ENCODE peak calls at places on chromosomes 13 and 19, in five cellular contexts. One of them, this sample, is unnamed.

GRCh38 chr13:28805193-28805819 is 14.8 kb upstream of the MTUS2 start:
- DNase-seq in Panc1: no peak
- DNase-seq in ascending aorta: no peak
- DNase-seq in A549: no peak
- DNase-seq in ovary: no peak
- DNase-seq in this sample: no peak

GRCh38 chr13:49586717-49587116 is 1.4 kb upstream of the RCBTB1 start:
- DNase-seq in ascending aorta: no peak
- DNase-seq in ovary: no peak
- DNase-seq in A549: no peak
- DNase-seq in Panc1: no peak
- DNase-seq in this sample: no peak

GRCh38 chr13:63120883-63121282 is 1705.2 kb upstream of the PCDH20 start:
- DNase-seq in Panc1: no peak
- DNase-seq in ovary: no peak
- DNase-seq in A549: no peak
- DNase-seq in ascending aorta: no peak
- DNase-seq in this sample: no peak

GRCh38 chr13:23510979-23511735 is 59.1 kb upstream of the TNFRSF19 start:
- DNase-seq in ascending aorta: no peak
- DNase-seq in A549: no peak
- DNase-seq in Panc1: no peak
- DNase-seq in ovary: no peak
- DNase-seq in this sample: no peak

GRCh38 chr19:45769054-45769782 is at the start of gene SIX5:
- DNase-seq in ovary: peak; percentile 100
- DNase-seq in A549: peak; percentile 98
- DNase-seq in Panc1: peak; percentile 71
- DNase-seq in ascending aorta: peak; percentile 79
- DNase-seq in this sample: peak; percentile 99

GRCh38 chr19:38073806-38074685 is 150.0 kb downstream of the DPF1 start:
- DNase-seq in ovary: no peak
- DNase-seq in ascending aorta: no peak
- DNase-seq in A549: no peak
- DNase-seq in Panc1: no peak
- DNase-seq in this sample: no peak

GRCh38 chr13:113746671-113747070 is 12.4 kb upstream of the TMEM255B start:
- DNase-seq in Panc1: no peak
- DNase-seq in A549: no peak
- DNase-seq in ascending aorta: no peak
- DNase-seq in ovary: no peak
- DNase-seq in this sample: no peak

GRCh38 chr13:39682310-39682709 is 26.8 kb downstream of the COG6 start:
- DNase-seq in ovary: no peak
- DNase-seq in Panc1: no peak
- DNase-seq in A549: no peak
- DNase-seq in ascending aorta: no peak
- DNase-seq in this sample: no peak

GRCh38 chr19:43780706-43781525 is at the start of gene KCNN4:
- DNase-seq in ascending aorta: no peak
- DNase-seq in A549: peak; percentile 77
- DNase-seq in Panc1: no peak
- DNase-seq in ovary: no peak
- DNase-seq in this sample: no peak

GRCh38 chr19:7673995-7674667 is 2.8 kb upstream of the MCEMP1 start:
- DNase-seq in ovary: no peak
- DNase-seq in A549: peak; percentile 47
- DNase-seq in Panc1: no peak
- DNase-seq in ascending aorta: peak; percentile 18
- DNase-seq in this sample: peak; percentile 93

GRCh38 chr13:51731759-51732158 is 72.2 kb downstream of the DHRS12 start:
- DNase-seq in A549: peak; percentile 4
- DNase-seq in ascending aorta: no peak
- DNase-seq in Panc1: no peak
- DNase-seq in ovary: no peak
- DNase-seq in this sample: no peak

GRCh38 chr13:59663707-59664106 is 500.0 kb downstream of the DIAPH3 start:
- DNase-seq in ovary: no peak
- DNase-seq in A549: no peak
- DNase-seq in Panc1: no peak
- DNase-seq in ascending aorta: no peak
- DNase-seq in this sample: no peak

GRCh38 chr19:19900124-19900523 is 622 bp upstream of the ZNF93 start:
- DNase-seq in Panc1: no peak
- DNase-seq in ascending aorta: no peak
- DNase-seq in A549: no peak
- DNase-seq in ovary: no peak
- DNase-seq in this sample: no peak

GRCh38 chr13:27171244-27171829 is at the start of gene USP12:
- DNase-seq in A549: no peak
- DNase-seq in Panc1: no peak
- DNase-seq in ovary: peak; percentile 55
- DNase-seq in ascending aorta: no peak
- DNase-seq in this sample: no peak

GRCh38 chr19:18508585-18508984 is 13.3 kb downstream of the ELL start:
- DNase-seq in A549: no peak
- DNase-seq in Panc1: no peak
- DNase-seq in ovary: no peak
- DNase-seq in ascending aorta: no peak
- DNase-seq in this sample: no peak
- H3K4me1 ChIP-seq in A549: peaks cover 35% of the 10 kb centered on the region
- H3K4me1 ChIP-seq in Panc1: peaks cover 21% of the 10 kb centered on the region
- H3K4me1 ChIP-seq in ovary: peaks cover 47% of the 10 kb centered on the region
- H3K4me1 ChIP-seq in ascending aorta: peaks cover 36% of the 10 kb centered on the region
- H3K4me1 ChIP-seq in this sample: peaks cover 90% of the 10 kb centered on the region

DNA sequence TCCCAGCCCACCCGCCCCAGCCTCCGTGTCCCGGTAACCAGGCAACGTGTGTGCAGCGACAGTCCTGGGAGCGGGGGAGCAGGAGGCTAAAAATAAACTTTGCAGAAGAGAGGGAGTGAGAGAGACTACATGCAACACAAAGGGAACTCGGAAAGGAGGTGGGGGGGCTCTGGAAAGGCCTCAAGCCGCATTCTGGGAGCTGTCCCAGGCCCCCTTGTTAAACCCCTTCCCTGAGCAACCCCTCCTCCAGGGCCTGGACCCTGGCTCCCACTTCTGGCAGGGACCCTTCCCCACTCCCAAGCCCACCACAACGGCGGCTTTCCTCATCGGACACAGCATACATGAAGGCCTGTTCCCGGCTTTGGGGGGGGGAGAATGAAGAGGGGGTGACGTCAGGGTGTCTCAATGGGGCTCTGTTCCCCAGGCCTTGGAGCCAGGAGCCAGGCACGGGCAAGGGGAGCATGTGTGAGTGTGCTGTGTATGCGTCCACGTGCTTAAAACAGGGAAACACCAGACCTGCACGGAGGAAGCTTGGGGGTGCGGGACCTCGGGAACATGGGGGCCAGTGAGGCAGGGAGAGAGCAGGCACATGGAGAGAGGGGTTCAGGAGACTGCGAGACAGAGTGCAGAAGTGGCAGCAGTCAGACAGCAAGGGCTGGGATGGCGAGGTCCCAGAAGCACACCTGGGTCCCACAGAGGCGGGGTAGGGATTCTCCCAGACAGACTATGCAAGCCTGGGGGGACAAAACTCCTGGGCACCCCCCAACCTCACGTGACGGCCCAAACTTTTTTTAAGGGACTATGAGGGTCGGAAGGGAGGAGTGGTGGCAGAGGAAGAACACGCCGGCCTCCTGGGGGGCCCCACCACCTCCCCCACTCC is 2.3 kb downstream of the ERF start:
- DNase-seq in ovary: peak; percentile 68
- DNase-seq in A549: peak; percentile 59
- DNase-seq in ascending aorta: no peak
- DNase-seq in Panc1: no peak
- DNase-seq in this sample: no peak
- H3K4me1 ChIP-seq in ovary: peaks cover 21% of the 10 kb centered on the region
- H3K4me1 ChIP-seq in A549: peaks cover 60% of the 10 kb centered on the region
- H3K4me1 ChIP-seq in ascending aorta: peaks cover 20% of the 10 kb centered on the region
- H3K4me1 ChIP-seq in Panc1: peaks cover 29% of the 10 kb centered on the region
- H3K4me1 ChIP-seq in this sample: peaks cover 57% of the 10 kb centered on the region

GRCh38 chr19:13020002-13020414 is 24.7 kb downstream of the NFIX start:
- DNase-seq in ascending aorta: no peak
- DNase-seq in Panc1: no peak
- DNase-seq in A549: no peak
- DNase-seq in ovary: no peak
- DNase-seq in this sample: no peak
- H3K4me1 ChIP-seq in ascending aorta: peaks cover 9% of the 10 kb centered on the region
- H3K4me1 ChIP-seq in Panc1: peaks cover 57% of the 10 kb centered on the region
- H3K4me1 ChIP-seq in A549: peaks cover 4% of the 10 kb centered on the region
- H3K4me1 ChIP-seq in ovary: peaks cover 44% of the 10 kb centered on the region
- H3K4me1 ChIP-seq in this sample: peaks cover 78% of the 10 kb centered on the region

GRCh38 chr19:55479451-55480230 is 3.2 kb downstream of the ZNF628 start:
- DNase-seq in Panc1: no peak
- DNase-seq in ascending aorta: no peak
- DNase-seq in ovary: no peak
- DNase-seq in A549: no peak
- DNase-seq in this sample: no peak
- H3K4me1 ChIP-seq in Panc1: peaks cover 39% of the 10 kb centered on the region
- H3K4me1 ChIP-seq in ascending aorta: peaks cover 15% of the 10 kb centered on the region
- H3K4me1 ChIP-seq in ovary: peaks cover 10% of the 10 kb centered on the region
- H3K4me1 ChIP-seq in A549: peaks cover 32% of the 10 kb centered on the region
- H3K4me1 ChIP-seq in this sample: peaks cover 39% of the 10 kb centered on the region

DNA sequence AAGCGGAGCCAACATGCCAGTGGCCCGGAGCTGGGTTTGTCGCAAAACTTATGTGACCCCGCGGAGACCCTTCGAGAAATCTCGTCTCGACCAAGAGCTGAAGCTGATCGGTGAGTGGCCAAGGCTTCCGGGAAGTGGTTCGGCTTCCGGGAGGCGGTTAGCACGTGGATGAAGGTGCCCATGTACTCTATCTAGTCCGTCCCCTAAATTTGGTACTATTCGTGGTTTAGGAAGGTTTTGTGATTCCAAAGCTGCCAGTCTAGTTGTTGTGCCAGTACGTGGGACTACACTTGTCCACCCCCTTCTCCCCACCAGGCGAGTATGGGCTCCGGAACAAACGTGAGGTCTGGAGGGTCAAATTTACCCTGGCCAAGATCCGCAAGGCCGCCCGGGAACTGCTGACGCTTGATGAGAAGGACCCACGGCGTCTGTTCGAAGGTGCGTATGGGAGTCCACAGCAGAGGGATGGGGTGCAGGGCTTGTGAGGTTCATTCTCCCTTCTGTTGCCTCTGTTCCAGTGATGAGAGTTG is 579 bp downstream of the RPS9 start:
- DNase-seq in ovary: no peak
- DNase-seq in A549: no peak
- DNase-seq in ascending aorta: no peak
- DNase-seq in Panc1: no peak
- DNase-seq in this sample: no peak
- H3K4me1 ChIP-seq in ovary: peaks cover 15% of the 10 kb centered on the region
- H3K4me1 ChIP-seq in A549: peaks cover 48% of the 10 kb centered on the region
- H3K4me1 ChIP-seq in ascending aorta: peaks cover 6% of the 10 kb centered on the region
- H3K4me1 ChIP-seq in Panc1: peaks cover 45% of the 10 kb centered on the region
- H3K4me1 ChIP-seq in this sample: peaks cover 57% of the 10 kb centered on the region

GRCh38 chr19:13036366-13036976 is 41.2 kb downstream of the NFIX start:
- DNase-seq in A549: no peak
- DNase-seq in ovary: no peak
- DNase-seq in ascending aorta: no peak
- DNase-seq in Panc1: no peak
- DNase-seq in this sample: no peak
- H3K4me1 ChIP-seq in A549: peaks cover 17% of the 10 kb centered on the region
- H3K4me1 ChIP-seq in ovary: peaks cover 48% of the 10 kb centered on the region
- H3K4me1 ChIP-seq in ascending aorta: peaks cover 55% of the 10 kb centered on the region
- H3K4me1 ChIP-seq in Panc1: peaks cover 97% of the 10 kb centered on the region
- H3K4me1 ChIP-seq in this sample: peaks cover 94% of the 10 kb centered on the region

GRCh38 chr19:31356587-31357314 is 7.5 kb upstream of the TSHZ3 start:
- DNase-seq in A549: no peak
- DNase-seq in ascending aorta: no peak
- DNase-seq in Panc1: no peak
- DNase-seq in ovary: no peak
- DNase-seq in this sample: no peak
- H3K4me1 ChIP-seq in A549: no peaks in the 10 kb centered on the region
- H3K4me1 ChIP-seq in ascending aorta: peaks cover 5% of the 10 kb centered on the region
- H3K4me1 ChIP-seq in Panc1: no peaks in the 10 kb centered on the region
- H3K4me1 ChIP-seq in ovary: peaks cover 8% of the 10 kb centered on the region
- H3K4me1 ChIP-seq in this sample: peaks cover 6% of the 10 kb centered on the region

GRCh38 chr13:105773887-105774538 is 761.4 kb downstream of the EFNB2 start:
- DNase-seq in ascending aorta: no peak
- DNase-seq in Panc1: no peak
- DNase-seq in A549: peak; percentile 5
- DNase-seq in ovary: no peak
- DNase-seq in this sample: no peak
- H3K4me1 ChIP-seq in ascending aorta: no peaks in the 10 kb centered on the region
- H3K4me1 ChIP-seq in Panc1: no peaks in the 10 kb centered on the region
- H3K4me1 ChIP-seq in A549: peaks cover 15% of the 10 kb centered on the region
- H3K4me1 ChIP-seq in ovary: no peaks in the 10 kb centered on the region
- H3K4me1 ChIP-seq in this sample: no peaks in the 10 kb centered on the region

DNA sequence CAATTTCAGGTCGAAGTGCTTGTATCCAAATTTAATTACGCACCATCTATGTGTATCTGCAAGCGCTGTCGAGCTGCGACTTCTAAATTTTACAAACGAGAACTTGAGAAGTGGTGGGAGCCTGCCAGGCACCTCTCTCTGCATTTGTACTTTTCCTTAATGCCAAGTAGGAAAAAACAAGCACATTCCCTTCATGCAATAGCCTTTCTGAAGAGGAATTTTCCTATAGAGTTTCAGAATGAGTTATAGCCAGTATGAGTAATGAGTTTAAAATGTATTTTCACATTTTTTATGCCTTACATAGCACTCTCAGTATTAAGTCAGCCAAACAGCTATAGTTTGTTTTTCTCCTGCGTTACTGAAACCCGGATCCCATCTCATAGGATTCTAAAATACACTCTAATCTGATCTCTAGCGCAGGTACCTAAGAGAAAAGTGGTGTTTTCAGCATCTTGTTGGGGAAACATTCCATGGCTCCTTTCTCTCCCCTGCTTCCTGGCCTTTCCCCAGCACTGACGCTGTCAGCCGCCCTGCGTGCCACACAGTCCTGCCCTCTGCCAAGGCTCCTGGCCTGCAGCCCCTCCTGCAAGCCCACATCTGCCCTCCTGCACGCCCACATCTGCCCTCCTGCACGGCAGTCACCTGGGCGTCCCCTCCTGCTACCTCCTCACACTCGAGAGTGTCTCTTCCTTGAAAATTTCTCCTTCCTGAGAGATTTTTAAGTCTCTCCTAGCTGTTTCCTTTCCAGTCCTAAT is 526.9 kb downstream of the MYO16 start:
- DNase-seq in Panc1: peak; percentile 66
- DNase-seq in A549: no peak
- DNase-seq in ovary: no peak
- DNase-seq in ascending aorta: no peak
- DNase-seq in this sample: no peak
- H3K4me1 ChIP-seq in Panc1: peaks cover 43% of the 10 kb centered on the region
- H3K4me1 ChIP-seq in A549: peaks cover 85% of the 10 kb centered on the region
- H3K4me1 ChIP-seq in ovary: peaks cover 12% of the 10 kb centered on the region
- H3K4me1 ChIP-seq in ascending aorta: no peaks in the 10 kb centered on the region
- H3K4me1 ChIP-seq in this sample: peaks cover 34% of the 10 kb centered on the region